ENCODE peak calls at places on chromosome 12, in seven cellular contexts. P is D341Med, N is KBM-7, S is HepG2, Y is stromal cell of bone marrow, F is iPS-NIHi11, K is OCI-LY7. G is an unnamed sample.

GRCh38 chr12:105864316-105864715 is 274.4 kb downstream of the NUAK1 start:
- DNase-seq in S (no peak), K (no peak), F (no peak), Y (no peak), N (no peak), P (no peak), G (no peak)

GRCh38 chr12:124553862-124554428 is 13.5 kb downstream of the NCOR2 start:
- DNase-seq in K (no peak), Y (no peak), P (no peak), S (no peak), N (no peak), F (no peak), G (no peak)

GRCh38 chr12:25373396-25373795 is 122.7 kb upstream of the KRAS start:
- DNase-seq in N (no peak), P (no peak), K (no peak), Y (no peak), S (no peak), F (no peak), G (no peak)

GRCh38 chr12:100576311-100577036 is 3.0 kb downstream of the GAS2L3 start:
- DNase-seq in N (peak), K (no peak), F (no peak), Y (peak), P (no peak), S (no peak), G (peak)

GRCh38 chr12:46266382-46266791 is 2.5 kb downstream of the SLC38A1 start:
- DNase-seq in K (peak), F (no peak), S (no peak), Y (no peak), P (no peak), N (peak), G (peak)

GRCh38 chr12:1634590-1635191 is 5.7 kb downstream of the WNT5B start:
- DNase-seq in P (peak), S (peak), K (peak), Y (peak), N (peak), F (peak), G (no peak)

GRCh38 chr12:76144253-76144564 is 59.7 kb upstream of the NAP1L1 start:
- DNase-seq in F (no peak), S (no peak), K (no peak), Y (no peak), P (no peak), N (peak), G (peak)

GRCh38 chr12:51867796-51868428 is 19.4 kb upstream of the FIGNL2 start:
- DNase-seq in F (no peak), S (no peak), K (no peak), P (no peak), N (no peak), Y (no peak), G (no peak)

GRCh38 chr12:11729008-11729407 is 79.5 kb downstream of the ETV6 start:
- DNase-seq in S (no peak), P (no peak), N (no peak), F (no peak), K (peak), Y (no peak), G (no peak)

GRCh38 chr12:113208041-113208934 is 13.0 kb upstream of the TPCN1 start:
- DNase-seq in N (peak), K (peak), S (no peak), Y (no peak), F (no peak), P (no peak), G (peak)

GRCh38 chr12:114555451-114555850 is 128.5 kb downstream of the TBX3 start:
- DNase-seq in N (no peak), K (no peak), P (no peak), S (no peak), Y (no peak), F (no peak), G (no peak)

GRCh38 chr12:102659200-102659911 is 179.0 kb upstream of the IGF1 start:
- DNase-seq in N (peak), Y (no peak), K (no peak), F (no peak), S (no peak), P (no peak), G (no peak)

GRCh38 chr12:52570511-52570910 is 3.1 kb downstream of the KRT74 start:
- DNase-seq in K (no peak), S (no peak), N (no peak), Y (no peak), F (no peak), P (no peak), G (no peak)

GRCh38 chr12:11508699-11509098 is 113.3 kb upstream of the PRB2 start:
- DNase-seq in K (no peak), N (no peak), Y (no peak), F (no peak), P (no peak), S (no peak), G (peak)

GRCh38 chr12:11717533-11717961 is 68.1 kb downstream of the ETV6 start:
- DNase-seq in S (peak), Y (no peak), F (no peak), P (no peak), N (no peak), K (no peak), G (peak)

GRCh38 chr12:109489016-109489954 is 11.9 kb downstream of the UBE3B start:
- DNase-seq in N (no peak), K (no peak), Y (no peak), F (no peak), S (no peak), P (no peak), G (no peak)

GRCh38 chr12:103809154-103809553 is 31.9 kb downstream of the NT5DC3 start:
- DNase-seq in Y (no peak), S (no peak), F (no peak), K (no peak), N (no peak), P (no peak), G (no peak)

GRCh38 chr12:45674583-45674982 is 54.9 kb upstream of the ARID2 start:
- DNase-seq in N (no peak), K (no peak), F (peak), Y (peak), S (no peak), P (no peak), G (peak)

GRCh38 chr12:105292705-105293104 is 37.8 kb upstream of the C12orf75 start:
- DNase-seq in Y (no peak), N (no peak), F (no peak), K (no peak), P (no peak), S (no peak), G (no peak)

GRCh38 chr12:53120685-53121525 is 17.6 kb downstream of the SOAT2 start:
- DNase-seq in S (no peak), P (no peak), N (no peak), K (no peak), Y (no peak), F (peak), G (no peak)

GRCh38 chr12:132100306-132101065 is 43.6 kb downstream of the DDX51 start:
- DNase-seq in P (no peak), F (no peak), Y (no peak), K (no peak), N (no peak), S (no peak), G (no peak)

GRCh38 chr12:95262808-95263207 is 45.2 kb downstream of the VEZT start:
- DNase-seq in K (no peak), F (no peak), N (no peak), Y (no peak), P (peak), S (no peak), G (no peak)

GRCh38 chr12:132724506-132725220 is 14.0 kb downstream of the PGAM5 start:
- DNase-seq in S (no peak), P (peak), K (no peak), N (no peak), Y (no peak), F (no peak), G (peak)

GRCh38 chr12:83016226-83016835 is 329.6 kb downstream of the TMTC2 start:
- DNase-seq in Y (peak), F (no peak), P (no peak), S (peak), N (no peak), K (no peak), G (peak)

GRCh38 chr12:132471011-132471857 is 18.7 kb upstream of the FBRSL1 start:
- DNase-seq in Y (no peak), S (peak), N (peak), F (no peak), K (no peak), P (no peak), G (no peak)

GRCh38 chr12:89390802-89391673 is 38.7 kb upstream of the DUSP6 start:
- DNase-seq in P (no peak), Y (peak), S (peak), K (no peak), F (no peak), N (no peak), G (peak)

GRCh38 chr12:117361905-117362304 is 479 bp upstream of the NOS1 start:
- DNase-seq in K (no peak), P (no peak), Y (no peak), N (no peak), F (no peak), S (no peak), G (no peak)

GRCh38 chr12:51351913-51352532 is 5.5 kb upstream of the CELA1 start:
- DNase-seq in P (peak), K (peak), S (peak), F (peak), Y (peak), N (peak), G (peak)

GRCh38 chr12:71799105-71799504 is 40.5 kb upstream of the TBC1D15 start:
- DNase-seq in P (no peak), N (peak), K (no peak), F (peak), Y (peak), S (no peak), G (peak)

GRCh38 chr12:53659609-53660008 is 16.3 kb downstream of the ATP5MC2 start:
- DNase-seq in S (no peak), P (no peak), N (no peak), F (no peak), Y (peak), K (no peak), G (no peak)

GRCh38 chr12:70550180-70550577 is 87.0 kb downstream of the PTPRB start:
- DNase-seq in Y (no peak), F (no peak), K (no peak), S (no peak), P (no peak), N (no peak), G (no peak)

GRCh38 chr12:69497308-69498026 is 27.3 kb downstream of the FRS2 start:
- DNase-seq in Y (no peak), K (no peak), P (no peak), F (no peak), N (peak), S (no peak), G (no peak)

GRCh38 chr12:116323696-116324386 is 46.3 kb upstream of the MED13L start:
- DNase-seq in N (no peak), S (no peak), K (no peak), P (no peak), Y (no peak), F (no peak), G (no peak)

GRCh38 chr12:104230304-104230703 is 14.7 kb downstream of the TXNRD1 start:
- DNase-seq in P (no peak), K (no peak), F (no peak), N (no peak), S (no peak), Y (no peak), G (no peak)

GRCh38 chr12:2288001-2288400 is 235.2 kb downstream of the CACNA1C start:
- DNase-seq in Y (no peak), P (no peak), N (peak), F (no peak), S (no peak), K (no peak), G (peak)

GRCh38 chr12:27460471-27460978 is 14.0 kb downstream of the SMCO2 start:
- DNase-seq in F (no peak), S (no peak), Y (no peak), N (peak), P (no peak), K (no peak), G (no peak)

GRCh38 chr12:58887071-58887470 is 33.2 kb downstream of the LRIG3 start:
- DNase-seq in F (no peak), Y (no peak), P (no peak), N (no peak), S (no peak), K (no peak), G (no peak)

GRCh38 chr12:110754101-110754793 is 11.6 kb upstream of the PPP1CC start:
- DNase-seq in S (no peak), N (no peak), F (no peak), K (no peak), P (no peak), Y (no peak), G (no peak)

GRCh38 chr12:53214687-53215455 is 7.8 kb upstream of the ITGB7 start:
- DNase-seq in P (no peak), K (peak), F (no peak), Y (no peak), S (no peak), N (no peak), G (no peak)

G was measured in skeletal muscle cell.